ENCODE peak calls at places on chromosomes 6 and 20, in ten cellular contexts. One of them, this sample, is unnamed.

GRCh38 chr6:44100088-44100550 is 27.1 kb downstream of the MRPL14 start:
- DNase-seq in ovary: no peak
- DNase-seq in hepatocyte: peak
- DNase-seq in heart right ventricle: no peak
- DNase-seq in left ventricle myocardium inferior: no peak
- DNase-seq in cardiac muscle cell: peak
- DNase-seq in upper lobe of right lung: no peak
- DNase-seq in thyroid gland: peak
- DNase-seq in PC-3: peak
- DNase-seq in GM12878: no peak
- DNase-seq in this sample: no peak

GRCh38 chr6:97586344-97586743 is 303.3 kb upstream of the MMS22L start:
- DNase-seq in ovary: no peak
- DNase-seq in hepatocyte: peak
- DNase-seq in heart right ventricle: no peak
- DNase-seq in left ventricle myocardium inferior: no peak
- DNase-seq in cardiac muscle cell: peak
- DNase-seq in upper lobe of right lung: no peak
- DNase-seq in thyroid gland: no peak
- DNase-seq in PC-3: no peak
- DNase-seq in GM12878: no peak
- DNase-seq in this sample: no peak

GRCh38 chr6:30720738-30721197 is 616 bp downstream of the TUBB start:
- DNase-seq in ovary: peak
- DNase-seq in hepatocyte: peak
- DNase-seq in heart right ventricle: peak
- DNase-seq in left ventricle myocardium inferior: peak
- DNase-seq in cardiac muscle cell: peak
- DNase-seq in upper lobe of right lung: peak
- DNase-seq in thyroid gland: peak
- DNase-seq in PC-3: peak
- DNase-seq in GM12878: no peak
- DNase-seq in this sample: no peak

GRCh38 chr6:84575264-84575663 is 189.1 kb downstream of the TBX18 start:
- DNase-seq in ovary: no peak
- DNase-seq in hepatocyte: no peak
- DNase-seq in heart right ventricle: no peak
- DNase-seq in left ventricle myocardium inferior: no peak
- DNase-seq in cardiac muscle cell: no peak
- DNase-seq in upper lobe of right lung: no peak
- DNase-seq in thyroid gland: no peak
- DNase-seq in PC-3: peak
- DNase-seq in GM12878: peak
- DNase-seq in this sample: no peak

GRCh38 chr20:50519036-50519780 is 9.0 kb downstream of the PTPN1 start:
- DNase-seq in ovary: no peak
- DNase-seq in hepatocyte: no peak
- DNase-seq in heart right ventricle: no peak
- DNase-seq in left ventricle myocardium inferior: no peak
- DNase-seq in cardiac muscle cell: no peak
- DNase-seq in upper lobe of right lung: no peak
- DNase-seq in thyroid gland: no peak
- DNase-seq in PC-3: no peak
- DNase-seq in GM12878: no peak
- DNase-seq in this sample: peak

GRCh38 chr20:43495388-43495787 is 12.1 kb upstream of the L3MBTL1 start:
- DNase-seq in ovary: no peak
- DNase-seq in hepatocyte: no peak
- DNase-seq in heart right ventricle: no peak
- DNase-seq in left ventricle myocardium inferior: no peak
- DNase-seq in cardiac muscle cell: no peak
- DNase-seq in upper lobe of right lung: no peak
- DNase-seq in thyroid gland: no peak
- DNase-seq in PC-3: no peak
- DNase-seq in GM12878: no peak
- DNase-seq in this sample: no peak

GRCh38 chr6:83176256-83176655 is 16.8 kb downstream of the PGM3 start:
- DNase-seq in ovary: no peak
- DNase-seq in hepatocyte: no peak
- DNase-seq in heart right ventricle: no peak
- DNase-seq in left ventricle myocardium inferior: no peak
- DNase-seq in cardiac muscle cell: no peak
- DNase-seq in upper lobe of right lung: no peak
- DNase-seq in thyroid gland: no peak
- DNase-seq in PC-3: no peak
- DNase-seq in GM12878: no peak
- DNase-seq in this sample: no peak

GRCh38 chr6:156976144-156977088 is 199.2 kb downstream of the ARID1B start:
- DNase-seq in ovary: no peak
- DNase-seq in hepatocyte: no peak
- DNase-seq in heart right ventricle: no peak
- DNase-seq in left ventricle myocardium inferior: no peak
- DNase-seq in cardiac muscle cell: no peak
- DNase-seq in upper lobe of right lung: no peak
- DNase-seq in thyroid gland: no peak
- DNase-seq in PC-3: no peak
- DNase-seq in GM12878: no peak
- DNase-seq in this sample: no peak

GRCh38 chr20:23361108-23361650 is 803 bp upstream of the GZF1 start:
- DNase-seq in ovary: peak
- DNase-seq in hepatocyte: peak
- DNase-seq in heart right ventricle: no peak
- DNase-seq in left ventricle myocardium inferior: no peak
- DNase-seq in cardiac muscle cell: no peak
- DNase-seq in upper lobe of right lung: no peak
- DNase-seq in thyroid gland: no peak
- DNase-seq in PC-3: peak
- DNase-seq in GM12878: no peak
- DNase-seq in this sample: no peak

GRCh38 chr6:88823998-88824397 is 139.4 kb downstream of the RNGTT start:
- DNase-seq in ovary: no peak
- DNase-seq in hepatocyte: no peak
- DNase-seq in heart right ventricle: no peak
- DNase-seq in left ventricle myocardium inferior: no peak
- DNase-seq in cardiac muscle cell: no peak
- DNase-seq in upper lobe of right lung: no peak
- DNase-seq in thyroid gland: no peak
- DNase-seq in PC-3: peak
- DNase-seq in GM12878: no peak
- DNase-seq in this sample: no peak

GRCh38 chr20:36808317-36809257 is 35.0 kb upstream of the DSN1 start:
- DNase-seq in ovary: peak
- DNase-seq in hepatocyte: peak
- DNase-seq in heart right ventricle: peak
- DNase-seq in left ventricle myocardium inferior: peak
- DNase-seq in cardiac muscle cell: peak
- DNase-seq in upper lobe of right lung: peak
- DNase-seq in thyroid gland: no peak
- DNase-seq in PC-3: peak
- DNase-seq in GM12878: no peak
- DNase-seq in this sample: no peak

GRCh38 chr6:16518265-16518664 is 243.0 kb downstream of the ATXN1 start:
- DNase-seq in ovary: no peak
- DNase-seq in hepatocyte: no peak
- DNase-seq in heart right ventricle: no peak
- DNase-seq in left ventricle myocardium inferior: no peak
- DNase-seq in cardiac muscle cell: no peak
- DNase-seq in upper lobe of right lung: no peak
- DNase-seq in thyroid gland: no peak
- DNase-seq in PC-3: no peak
- DNase-seq in GM12878: no peak
- DNase-seq in this sample: no peak

GRCh38 chr20:18006684-18007083 is 37.9 kb downstream of the MGME1 start:
- DNase-seq in ovary: no peak
- DNase-seq in hepatocyte: no peak
- DNase-seq in heart right ventricle: no peak
- DNase-seq in left ventricle myocardium inferior: no peak
- DNase-seq in cardiac muscle cell: no peak
- DNase-seq in upper lobe of right lung: no peak
- DNase-seq in thyroid gland: no peak
- DNase-seq in PC-3: no peak
- DNase-seq in GM12878: no peak
- DNase-seq in this sample: no peak
- H3K27ac ChIP-seq in ovary: no peak
- H3K27ac ChIP-seq in hepatocyte: peak
- H3K27ac ChIP-seq in heart right ventricle: no peak
- H3K27ac ChIP-seq in left ventricle myocardium inferior: no peak
- H3K27ac ChIP-seq in cardiac muscle cell: no peak
- H3K27ac ChIP-seq in upper lobe of right lung: no peak
- H3K27ac ChIP-seq in thyroid gland: peak
- H3K27ac ChIP-seq in PC-3: no peak
- H3K27ac ChIP-seq in GM12878: no peak
- H3K27ac ChIP-seq in this sample: no peak

GRCh38 chr6:105137388-105137787 is 42.4 kb downstream of the POPDC3 start:
- DNase-seq in ovary: peak
- DNase-seq in hepatocyte: peak
- DNase-seq in heart right ventricle: peak
- DNase-seq in left ventricle myocardium inferior: peak
- DNase-seq in cardiac muscle cell: peak
- DNase-seq in upper lobe of right lung: no peak
- DNase-seq in thyroid gland: peak
- DNase-seq in PC-3: no peak
- DNase-seq in GM12878: no peak
- DNase-seq in this sample: no peak

GRCh38 chr6:105136433-105137350 is 43.1 kb downstream of the POPDC3 start:
- DNase-seq in ovary: peak
- DNase-seq in hepatocyte: peak
- DNase-seq in heart right ventricle: peak
- DNase-seq in left ventricle myocardium inferior: peak
- DNase-seq in cardiac muscle cell: peak
- DNase-seq in upper lobe of right lung: peak
- DNase-seq in thyroid gland: peak
- DNase-seq in PC-3: no peak
- DNase-seq in GM12878: no peak
- DNase-seq in this sample: no peak

GRCh38 chr6:105135907-105136432 is 43.8 kb downstream of the POPDC3 start:
- DNase-seq in ovary: no peak
- DNase-seq in hepatocyte: no peak
- DNase-seq in heart right ventricle: no peak
- DNase-seq in left ventricle myocardium inferior: no peak
- DNase-seq in cardiac muscle cell: no peak
- DNase-seq in upper lobe of right lung: no peak
- DNase-seq in thyroid gland: no peak
- DNase-seq in PC-3: no peak
- DNase-seq in GM12878: no peak
- DNase-seq in this sample: no peak

GRCh38 chr6:105138141-105138540 is 41.7 kb downstream of the POPDC3 start:
- DNase-seq in ovary: no peak
- DNase-seq in hepatocyte: no peak
- DNase-seq in heart right ventricle: no peak
- DNase-seq in left ventricle myocardium inferior: no peak
- DNase-seq in cardiac muscle cell: no peak
- DNase-seq in upper lobe of right lung: no peak
- DNase-seq in thyroid gland: no peak
- DNase-seq in PC-3: no peak
- DNase-seq in GM12878: no peak
- DNase-seq in this sample: no peak

DNA sequence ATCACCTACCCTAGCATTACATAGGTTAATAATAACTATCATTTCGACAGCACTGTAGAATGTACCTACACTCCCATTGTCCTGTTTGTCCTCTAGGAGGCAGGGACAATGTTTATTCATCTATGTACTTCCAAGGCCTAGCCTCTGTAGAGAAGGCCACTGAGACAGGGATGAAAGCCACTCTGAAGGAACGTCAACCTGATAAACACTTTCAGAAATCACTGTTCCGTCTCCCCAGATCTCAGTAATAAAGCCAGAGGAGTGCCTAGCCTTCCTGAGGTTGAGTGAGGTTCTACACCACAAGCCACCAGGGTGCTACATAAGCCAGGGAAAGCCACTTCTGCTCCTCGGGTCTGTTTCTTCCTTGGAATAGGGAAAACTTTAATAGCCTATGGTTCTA is 44.8 kb downstream of the POPDC3 start:
- DNase-seq in ovary: no peak
- DNase-seq in hepatocyte: no peak
- DNase-seq in heart right ventricle: no peak
- DNase-seq in left ventricle myocardium inferior: no peak
- DNase-seq in cardiac muscle cell: peak
- DNase-seq in upper lobe of right lung: no peak
- DNase-seq in thyroid gland: no peak
- DNase-seq in PC-3: peak
- DNase-seq in GM12878: no peak
- DNase-seq in this sample: no peak
- H3K4me3 ChIP-seq in ovary: no peak
- H3K4me3 ChIP-seq in hepatocyte: no peak
- H3K4me3 ChIP-seq in heart right ventricle: peak
- H3K4me3 ChIP-seq in left ventricle myocardium inferior: peak
- H3K4me3 ChIP-seq in cardiac muscle cell: peak
- H3K4me3 ChIP-seq in upper lobe of right lung: no peak
- H3K4me3 ChIP-seq in thyroid gland: no peak
- H3K4me3 ChIP-seq in PC-3: no peak
- H3K4me3 ChIP-seq in GM12878: no peak
- H3K4me3 ChIP-seq in this sample: no peak

GRCh38 chr6:64838726-64839125 is 868.3 kb downstream of the EYS start:
- DNase-seq in ovary: no peak
- DNase-seq in hepatocyte: no peak
- DNase-seq in heart right ventricle: no peak
- DNase-seq in left ventricle myocardium inferior: no peak
- DNase-seq in cardiac muscle cell: no peak
- DNase-seq in upper lobe of right lung: no peak
- DNase-seq in thyroid gland: no peak
- DNase-seq in PC-3: peak
- DNase-seq in GM12878: no peak
- DNase-seq in this sample: no peak
- TF ChIP-seq CTCF in ovary: no peak
- TF ChIP-seq CTCF in hepatocyte: peak
- TF ChIP-seq CTCF in heart right ventricle: no peak
- TF ChIP-seq CTCF in left ventricle myocardium inferior: no peak
- TF ChIP-seq CTCF in cardiac muscle cell: no peak
- TF ChIP-seq CTCF in upper lobe of right lung: no peak
- TF ChIP-seq CTCF in thyroid gland: no peak
- TF ChIP-seq CTCF in PC-3: no peak
- TF ChIP-seq CTCF in GM12878: no peak
- TF ChIP-seq CTCF in this sample: peak

GRCh38 chr6:87668006-87668405 is 34.0 kb downstream of the AKIRIN2 start:
- DNase-seq in ovary: no peak
- DNase-seq in hepatocyte: no peak
- DNase-seq in heart right ventricle: no peak
- DNase-seq in left ventricle myocardium inferior: no peak
- DNase-seq in cardiac muscle cell: no peak
- DNase-seq in upper lobe of right lung: no peak
- DNase-seq in thyroid gland: no peak
- DNase-seq in PC-3: no peak
- DNase-seq in GM12878: no peak
- DNase-seq in this sample: no peak
- H3K27ac ChIP-seq in ovary: no peak
- H3K27ac ChIP-seq in hepatocyte: peak
- H3K27ac ChIP-seq in heart right ventricle: no peak
- H3K27ac ChIP-seq in left ventricle myocardium inferior: no peak
- H3K27ac ChIP-seq in cardiac muscle cell: no peak
- H3K27ac ChIP-seq in upper lobe of right lung: no peak
- H3K27ac ChIP-seq in thyroid gland: no peak
- H3K27ac ChIP-seq in PC-3: no peak
- H3K27ac ChIP-seq in GM12878: no peak
- H3K27ac ChIP-seq in this sample: no peak

This sample was measured in RWPE2.